ENCODE peak calls at places on chromosome 21, in four cellular contexts. U, W, K and T are unnamed samples.

GRCh38 chr21:26842300-26842699 is 2.9 kb downstream of the ADAMTS1 start:
- DNase-seq in U (no peak), W (peak; percentile 48), K (no peak), T (peak; percentile 83)

GRCh38 chr21:32565856-32566465 is 19.4 kb downstream of the TCP10L start:
- DNase-seq in U (no peak), W (no peak), K (no peak), T (no peak)

GRCh38 chr21:16468191-16468590 is 738.4 kb downstream of the USP25 start:
- DNase-seq in U (no peak), W (no peak), K (no peak), T (no peak)

GRCh38 chr21:15009964-15010363 is 54.8 kb downstream of the NRIP1 start:
- DNase-seq in U (no peak), W (no peak), K (no peak), T (no peak)

GRCh38 chr21:39668369-39668768 is 55.6 kb downstream of the B3GALT5 start:
- DNase-seq in U (no peak), W (no peak), K (no peak), T (no peak)

GRCh38 chr21:17697474-17697873 is 84.8 kb upstream of the BTG3 start:
- DNase-seq in U (no peak), W (no peak), K (no peak), T (no peak)

GRCh38 chr21:31132574-31133242 is 94.4 kb upstream of the KRTAP19-8 start:
- DNase-seq in U (no peak), W (no peak), K (no peak), T (peak; percentile 20)

GRCh38 chr21:16535100-16535418 is 805.3 kb downstream of the USP25 start:
- DNase-seq in U (peak; percentile 54), W (peak; percentile 88), K (peak; percentile 91), T (peak; percentile 93)

GRCh38 chr21:14734191-14734590 is 188.1 kb upstream of the SAMSN1 start:
- DNase-seq in U (no peak), W (no peak), K (no peak), T (no peak)

GRCh38 chr21:44517175-44517899 is 22.7 kb downstream of the KRTAP10-1 start:
- DNase-seq in U (no peak), W (no peak), K (no peak), T (no peak)

GRCh38 chr21:28675265-28676041 is 317.2 kb downstream of the LTN1 start:
- DNase-seq in U (no peak), W (no peak), K (no peak), T (peak; percentile 72)

GRCh38 chr21:28687571-28687970 is 305.1 kb downstream of the LTN1 start:
- DNase-seq in U (no peak), W (no peak), K (no peak), T (no peak)

GRCh38 chr21:45078877-45079281 is 4.5 kb downstream of the ADARB1 start:
- DNase-seq in U (no peak), W (no peak), K (no peak), T (no peak)

GRCh38 chr21:31484219-31484618 is 140.2 kb upstream of the TIAM1 start:
- DNase-seq in U (no peak), W (no peak), K (no peak), T (no peak)

GRCh38 chr21:26965091-26965566 is 1.8 kb downstream of the ADAMTS5 start:
- DNase-seq in U (no peak), W (no peak), K (peak; percentile 66), T (peak; percentile 88)

DNA sequence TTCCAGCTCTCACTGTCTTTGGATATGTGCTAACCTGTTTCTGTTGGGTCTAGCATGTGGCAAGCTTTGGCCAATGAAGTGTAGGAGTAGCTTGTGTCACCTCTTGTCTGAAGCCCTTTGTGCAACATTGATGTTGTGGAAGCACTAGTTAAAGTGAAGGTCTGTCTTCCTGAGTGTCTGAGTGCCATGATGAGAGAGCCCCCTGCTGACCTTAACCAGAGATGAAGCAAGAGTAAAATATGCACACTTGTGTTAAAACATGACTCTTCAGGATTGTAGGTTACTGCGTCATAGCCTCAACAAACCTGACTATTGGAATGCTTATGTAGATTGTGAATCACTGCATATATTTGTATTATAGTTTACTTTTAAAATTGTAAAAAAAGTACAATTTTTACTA is 103.7 kb downstream of the NCAM2 start:
- DNase-seq in U (peak; percentile 9), W (no peak), K (no peak), T (no peak)
- TF ChIP-seq CTCF in U (peak; percentile 6), W (no peak), K (no peak), T (no peak)

GRCh38 chr21:38121888-38122705 is 134.7 kb upstream of the KCNJ15 start:
- DNase-seq in U (no peak), W (no peak), K (no peak), T (no peak)

GRCh38 chr21:38123626-38124025 is 133.2 kb upstream of the KCNJ15 start:
- DNase-seq in U (no peak), W (no peak), K (no peak), T (no peak)

GRCh38 chr21:38115870-38116269 is 140.9 kb upstream of the KCNJ15 start:
- DNase-seq in U (no peak), W (no peak), K (no peak), T (no peak)

GRCh38 chr21:38119793-38120192 is 137.0 kb upstream of the KCNJ15 start:
- DNase-seq in U (no peak), W (no peak), K (no peak), T (no peak)

GRCh38 chr21:38120984-38121855 is 135.6 kb upstream of the KCNJ15 start:
- DNase-seq in U (no peak), W (no peak), K (no peak), T (no peak)
- TF ChIP-seq POLR2A in U (no peak), W (no peak), K (no peak), T (no peak)

GRCh38 chr21:46297311-46298082 is 11.4 kb downstream of the YBEY start:
- DNase-seq in U (no peak), W (peak; percentile 43), K (no peak), T (peak; percentile 84)
- H3K4me3 ChIP-seq in U (peak overlapping the region; percentile 29), W (peak overlapping the region; percentile 23), K (peak overlapping the region; percentile 50), T (peak overlapping the region; percentile 32)

GRCh38 chr21:36929622-36930021 is 36.8 kb downstream of the HLCS start:
- DNase-seq in U (peak; percentile 54), W (no peak), K (no peak), T (peak; percentile 75)
- TF ChIP-seq CTCF in U (peak; percentile 11), W (no peak), K (no peak), T (no peak)

GRCh38 chr21:46183910-46184624 is at the start of gene SPATC1L:
- DNase-seq in U (peak; percentile 50), W (peak; percentile 83), K (peak; percentile 72), T (peak; percentile 90)
- TF ChIP-seq POLR2A in U (peak; percentile 19), W (no peak), K (no peak), T (no peak)